ENCODE peak calls at places on chromosomes 4 and X, in four cellular contexts. T, F, Q and M are unnamed samples.

GRCh38 chrX:110614596-110614995 is 181.0 kb downstream of the CHRDL1 start:
- DNase-seq in T (peak; percentile 16), F (no peak), Q (no peak), M (no peak)

GRCh38 chr4:150238591-150238990 is 160.3 kb downstream of the DCLK2 start:
- DNase-seq in T (peak; percentile 76), F (no peak), Q (no peak), M (no peak)

GRCh38 chr4:99966692-99967091 is 16.6 kb upstream of the H2AZ1 start:
- DNase-seq in T (peak; percentile 62), F (no peak), Q (no peak), M (no peak)

GRCh38 chr4:6263541-6264540 is 5.8 kb upstream of the WFS1 start:
- DNase-seq in T (peak; percentile 74), F (no peak), Q (no peak), M (no peak)

GRCh38 chrX:437636-438390 is 51.1 kb upstream of the PPP2R3B start:
- DNase-seq in T (peak; percentile 22), F (no peak), Q (no peak), M (no peak)

GRCh38 chr4:184115399-184115798 is 102.3 kb downstream of the ENPP6 start:
- DNase-seq in T (no peak), F (no peak), Q (no peak), M (no peak)

GRCh38 chrX:33336783-33337182 is 125.4 kb upstream of the DMD start:
- DNase-seq in T (peak; percentile 0), F (peak; percentile 5), Q (no peak), M (no peak)

GRCh38 chr4:6546681-6547447 is 28.1 kb upstream of the MAN2B2 start:
- DNase-seq in T (peak; percentile 77), F (peak; percentile 33), Q (peak; percentile 41), M (no peak)

GRCh38 chr4:140098481-140099132 is 55.4 kb downstream of the MAML3 start:
- DNase-seq in T (peak; percentile 78), F (no peak), Q (no peak), M (no peak)

GRCh38 chr4:131430302-131430701 is 1718.8 kb upstream of the PCDH10 start:
- DNase-seq in T (no peak), F (no peak), Q (no peak), M (no peak)

GRCh38 chr4:118337954-118338353 is 14.8 kb downstream of the PRSS12 start:
- DNase-seq in T (peak; percentile 64), F (no peak), Q (no peak), M (no peak)

GRCh38 chrX:20265726-20266681 is 705 bp downstream of the RPS6KA3 start:
- DNase-seq in T (peak; percentile 57), F (peak; percentile 8), Q (peak; percentile 29), M (peak; percentile 23)

GRCh38 chrX:30781711-30782444 is 107.2 kb downstream of the TAB3 start:
- DNase-seq in T (no peak), F (no peak), Q (no peak), M (no peak)

GRCh38 chrX:137425273-137425902 is 140.5 kb upstream of the ZIC3 start:
- DNase-seq in T (no peak), F (no peak), Q (no peak), M (no peak)

GRCh38 chr4:46329118-46329976 is 60.6 kb downstream of the GABRA2 start:
- DNase-seq in T (no peak), F (no peak), Q (no peak), M (no peak)

GRCh38 chr4:25320374-25321172 is 8.0 kb downstream of the ZCCHC4 start:
- DNase-seq in T (peak; percentile 91), F (no peak), Q (no peak), M (no peak)

GRCh38 chr4:125393825-125394224 is 79.1 kb downstream of the FAT4 start:
- DNase-seq in T (peak; percentile 11), F (no peak), Q (no peak), M (no peak)

GRCh38 chrX:357693-358471 is 28.8 kb downstream of the PPP2R3B start:
- DNase-seq in T (peak; percentile 71), F (no peak), Q (no peak), M (no peak)

GRCh38 chr4:140654516-140654855 is 85.7 kb upstream of the UCP1 start:
- DNase-seq in T (peak; percentile 37), F (no peak), Q (no peak), M (no peak)

GRCh38 chr4:172982151-172982590 is 186.4 kb upstream of the GALNT7 start:
- DNase-seq in T (peak; percentile 96), F (peak; percentile 86), Q (no peak), M (no peak)

GRCh38 chr4:104979083-104979760 is 167.5 kb upstream of the TET2 start:
- DNase-seq in T (no peak), F (no peak), Q (no peak), M (no peak)

GRCh38 chr4:10032625-10033024 is 11.3 kb upstream of the SLC2A9 start:
- DNase-seq in T (peak; percentile 64), F (no peak), Q (no peak), M (no peak)

GRCh38 chr4:182978152-182978827 is 61.1 kb upstream of the DCTD start:
- DNase-seq in T (no peak), F (no peak), Q (no peak), M (no peak)

GRCh38 chr4:182288534-182288933 is 45.3 kb downstream of the TENM3 start:
- DNase-seq in T (no peak), F (no peak), Q (no peak), M (no peak)

GRCh38 chrX:140354431-140355120 is 150.3 kb downstream of the SOX3 start:
- DNase-seq in T (no peak), F (no peak), Q (no peak), M (no peak)

GRCh38 chr4:159606835-159607234 is 504.0 kb downstream of the RAPGEF2 start:
- DNase-seq in T (no peak), F (no peak), Q (no peak), M (no peak)

DNA sequence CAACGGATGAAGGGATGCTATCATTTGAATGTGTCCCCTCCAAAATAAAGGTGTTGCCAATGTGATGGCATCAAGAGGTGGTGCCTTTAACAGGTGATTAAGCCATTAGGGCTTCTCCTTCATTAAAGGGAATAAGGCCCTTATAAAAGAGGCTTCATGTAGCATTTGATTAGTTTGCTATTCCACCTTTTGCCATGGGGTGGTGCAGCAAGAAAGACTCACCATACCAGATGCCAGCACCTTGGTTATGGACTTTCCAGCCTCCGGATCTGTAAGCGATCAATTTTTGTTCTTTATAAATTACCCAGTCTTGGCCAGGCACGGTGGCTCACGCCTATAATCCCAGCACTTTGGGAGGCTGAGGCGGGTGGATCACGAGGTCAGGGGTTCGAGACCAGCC is 7.9 kb upstream of the SLC25A43 start:
- DNase-seq in T (peak; percentile 60), F (no peak), Q (no peak), M (no peak)
- TF ChIP-seq CTCF in T (peak; percentile 20), F (no peak), Q (no peak), M (no peak)

DNA sequence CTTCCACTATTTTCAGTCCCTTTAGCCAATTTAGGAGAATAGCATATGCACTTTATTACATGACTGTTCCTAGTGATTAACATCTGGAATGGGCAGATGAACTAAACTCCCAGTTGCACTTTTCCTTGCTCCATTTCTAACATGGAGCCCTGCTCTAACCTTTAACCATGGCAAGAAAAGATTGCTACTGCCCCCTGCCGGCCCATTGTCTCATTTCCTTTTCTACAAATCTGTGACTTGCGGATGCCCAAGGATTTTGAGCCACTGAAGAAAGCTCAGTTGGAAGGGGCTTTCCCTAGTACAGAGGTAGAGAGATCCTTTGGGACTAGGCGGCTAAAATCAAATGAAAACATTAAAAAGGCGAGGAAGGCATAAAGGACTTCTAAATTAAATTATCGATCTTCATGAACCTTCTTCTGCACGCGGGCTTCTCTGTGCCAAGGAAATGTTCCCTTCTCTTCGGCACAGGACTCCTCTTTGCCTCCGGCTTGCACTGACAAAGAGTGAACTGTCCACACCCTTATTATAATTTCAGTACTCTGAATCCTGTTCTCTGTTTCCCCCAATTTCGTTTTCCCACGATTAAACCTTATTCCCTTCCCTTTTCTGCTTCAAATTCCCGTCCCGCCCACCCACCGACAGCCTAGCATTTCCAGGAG is 578 bp upstream of the GLRA2 start:
- DNase-seq in T (peak; percentile 81), F (peak; percentile 20), Q (peak; percentile 39), M (no peak)
- TF ChIP-seq CTCF in T (peak; percentile 29), F (no peak), Q (no peak), M (no peak)

DNA sequence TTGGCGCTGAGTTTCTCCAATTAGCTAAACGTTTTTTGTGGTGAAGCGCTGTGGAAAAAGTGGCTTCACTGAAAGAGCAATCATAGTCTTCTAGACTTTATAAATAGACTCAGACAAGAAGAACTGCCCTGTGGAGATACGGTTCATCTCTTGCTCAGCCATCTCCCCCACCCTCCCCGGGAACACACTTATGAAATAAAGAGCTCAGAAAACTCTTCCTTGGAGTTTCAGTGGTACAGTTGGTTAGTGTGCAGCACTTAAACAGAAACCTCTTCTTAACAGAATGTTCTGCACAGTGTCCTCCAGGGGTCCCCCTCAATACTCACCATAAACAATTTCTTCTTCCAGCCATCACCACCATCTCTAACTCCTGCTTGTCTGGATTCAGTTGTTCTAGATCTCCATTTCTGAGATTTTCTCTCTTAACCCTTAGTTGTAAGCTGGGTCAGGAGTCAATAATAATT is 313.0 kb downstream of the ARHGAP10 start:
- DNase-seq in T (no peak), F (no peak), Q (no peak), M (no peak)
- TF ChIP-seq CTCF in T (peak; percentile 8), F (no peak), Q (no peak), M (no peak)

GRCh38 chrX:70979136-70979762 is 48.4 kb upstream of the SLC7A3 start:
- DNase-seq in T (peak; percentile 63), F (no peak), Q (no peak), M (no peak)
- TF ChIP-seq CTCF in T (peak; percentile 53), F (no peak), Q (no peak), M (no peak)